ENCODE peak calls at places on chromosomes 6 and 20, in five cellular contexts. L is neuronal stem cell, D is fibroblast of lung, X is aorta, I is IMR-90. T is an unnamed sample.
A peak's percentile ranks its signal among the peaks of the same experiment; 100 is the strongest.

GRCh38 chr6:143940011-143940597 is 68.0 kb downstream of the PLAGL1 start:
- DNase-seq in X (no peak), I (peak; percentile 38), D (peak; percentile 29), L (no peak), T (no peak)

GRCh38 chr20:46088409-46089075 is 1.2 kb downstream of the NCOA5 start:
- DNase-seq in L (no peak), X (no peak), I (peak; percentile 8), D (peak; percentile 33), T (no peak)

GRCh38 chr6:134935076-134935475 is 14.8 kb downstream of the ALDH8A1 start:
- DNase-seq in I (peak; percentile 67), X (no peak), L (no peak), D (peak; percentile 30), T (no peak)

GRCh38 chr20:37396520-37397075 is 50.7 kb downstream of the SRC start:
- DNase-seq in X (no peak), D (no peak), L (peak; percentile 92), I (no peak), T (no peak)

GRCh38 chr20:63701051-63701328 is 4.5 kb downstream of the TNFRSF6B start:
- DNase-seq in D (no peak), L (no peak), X (no peak), I (no peak), T (no peak)

GRCh38 chr6:30485236-30485635 is 4.1 kb upstream of the HLA-E start:
- DNase-seq in I (no peak), L (no peak), D (no peak), X (no peak), T (no peak)

GRCh38 chr6:116364361-116364760 is 6.4 kb upstream of the DSE start:
- DNase-seq in D (peak; percentile 18), L (no peak), I (no peak), X (no peak), T (no peak)

GRCh38 chr6:111591370-111591900 is 14.2 kb downstream of the TRAF3IP2 start:
- DNase-seq in D (peak; percentile 98), X (peak; percentile 95), I (peak; percentile 100), L (no peak), T (peak; percentile 94)

GRCh38 chr6:6806793-6807518 is 218.4 kb downstream of the LY86 start:
- DNase-seq in I (no peak), X (no peak), D (no peak), L (no peak), T (peak; percentile 80)

GRCh38 chr6:36200154-36200891 is 3.8 kb downstream of the BRPF3 start:
- DNase-seq in I (no peak), D (no peak), X (no peak), L (no peak), T (no peak)

GRCh38 chr6:88361298-88361697 is 195.2 kb upstream of the CNR1 start:
- DNase-seq in I (no peak), D (peak; percentile 55), L (no peak), X (no peak), T (no peak)

GRCh38 chr20:37516697-37517370 is 4.2 kb upstream of the NNAT start:
- DNase-seq in I (peak; percentile 93), D (peak; percentile 77), X (no peak), L (no peak), T (no peak)

GRCh38 chr6:20866940-20867630 is 332.8 kb downstream of the CDKAL1 start:
- DNase-seq in X (no peak), L (no peak), I (peak; percentile 68), D (peak; percentile 59), T (no peak)

GRCh38 chr20:49230021-49230420 is 10.8 kb downstream of the DDX27 start:
- DNase-seq in I (no peak), D (no peak), X (no peak), L (no peak), T (no peak)

GRCh38 chr6:82040405-82041221 is 206.9 kb downstream of the IBTK start:
- DNase-seq in D (peak; percentile 48), I (peak; percentile 59), X (no peak), L (peak; percentile 60), T (no peak)

GRCh38 chr6:13251242-13251641 is 77.1 kb downstream of the TBC1D7 start:
- DNase-seq in I (no peak), L (no peak), X (no peak), D (no peak), T (no peak)

GRCh38 chr20:3565851-3566250 is 95.0 kb downstream of the ATRN start:
- DNase-seq in D (no peak), L (no peak), I (no peak), X (no peak), T (no peak)

GRCh38 chr6:19301980-19302379 is 535.2 kb upstream of the ID4 start:
- DNase-seq in D (peak; percentile 83), X (no peak), I (peak; percentile 24), L (no peak), T (no peak)

GRCh38 chr6:73382462-73383113 is 12.0 kb upstream of the DDX43 start:
- DNase-seq in D (peak; percentile 4), X (no peak), I (peak; percentile 10), L (no peak), T (no peak)

GRCh38 chr20:17807670-17808069 is 107.9 kb downstream of the BANF2 start:
- DNase-seq in X (no peak), L (no peak), D (no peak), I (peak; percentile 18), T (no peak)

GRCh38 chr20:1935696-1936366 is 40.6 kb downstream of the SIRPA start:
- DNase-seq in L (no peak), X (no peak), I (no peak), D (no peak), T (peak; percentile 46)

GRCh38 chr6:14848019-14848418 is 397.9 kb upstream of the JARID2 start:
- DNase-seq in X (no peak), I (peak; percentile 78), D (peak; percentile 48), L (no peak), T (no peak)

GRCh38 chr6:28565823-28566526 is 40.3 kb downstream of the GPX5 start:
- DNase-seq in D (no peak), I (no peak), L (no peak), X (no peak), T (no peak)

GRCh38 chr6:16623733-16624132 is 137.5 kb downstream of the ATXN1 start:
- DNase-seq in L (no peak), I (no peak), D (peak; percentile 25), X (no peak), T (no peak)

GRCh38 chr20:25605146-25605545 is 18.7 kb downstream of the NANP start:
- DNase-seq in X (no peak), D (no peak), I (no peak), L (no peak), T (no peak)

DNA sequence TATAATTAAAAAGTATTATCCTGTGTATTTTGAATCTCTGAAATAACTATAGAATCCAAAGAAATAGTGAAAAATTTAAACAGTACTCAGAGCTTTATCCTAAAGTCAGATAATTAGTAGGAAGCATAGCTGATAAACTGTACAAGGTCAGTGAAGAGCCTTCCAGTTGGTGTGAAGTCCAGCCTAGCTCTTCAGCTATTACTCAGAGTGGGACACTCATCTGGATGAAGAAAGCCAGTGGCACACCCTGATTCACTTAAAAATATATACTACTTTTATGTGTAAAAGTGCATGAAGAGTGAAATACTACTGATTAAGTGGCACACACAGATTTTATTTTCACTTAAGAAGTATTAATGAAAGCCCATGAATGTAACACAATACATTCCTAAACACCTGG is 3.1 kb downstream of the IFNGR1 start:
- DNase-seq in L (no peak), X (no peak), D (no peak), I (peak; percentile 15), T (no peak)
- H3K4me1 ChIP-seq in L (peaks cover 4% of the 10 kb centered on the region), X (peaks cover 24% of the 10 kb centered on the region), D (peaks cover 7% of the 10 kb centered on the region), I (peaks cover 5% of the 10 kb centered on the region), T (peaks cover 67% of the 10 kb centered on the region)

GRCh38 chr6:123659960-123660748 is 23.4 kb upstream of the TRDN start:
- DNase-seq in D (no peak), L (no peak), X (no peak), I (no peak), T (no peak)

GRCh38 chr6:123661105-123661891 is 24.5 kb upstream of the TRDN start:
- DNase-seq in L (no peak), I (no peak), X (no peak), D (no peak), T (no peak)

GRCh38 chr6:123658848-123659247 is 22.1 kb upstream of the TRDN start:
- DNase-seq in D (no peak), I (no peak), X (no peak), L (no peak), T (no peak)

DNA sequence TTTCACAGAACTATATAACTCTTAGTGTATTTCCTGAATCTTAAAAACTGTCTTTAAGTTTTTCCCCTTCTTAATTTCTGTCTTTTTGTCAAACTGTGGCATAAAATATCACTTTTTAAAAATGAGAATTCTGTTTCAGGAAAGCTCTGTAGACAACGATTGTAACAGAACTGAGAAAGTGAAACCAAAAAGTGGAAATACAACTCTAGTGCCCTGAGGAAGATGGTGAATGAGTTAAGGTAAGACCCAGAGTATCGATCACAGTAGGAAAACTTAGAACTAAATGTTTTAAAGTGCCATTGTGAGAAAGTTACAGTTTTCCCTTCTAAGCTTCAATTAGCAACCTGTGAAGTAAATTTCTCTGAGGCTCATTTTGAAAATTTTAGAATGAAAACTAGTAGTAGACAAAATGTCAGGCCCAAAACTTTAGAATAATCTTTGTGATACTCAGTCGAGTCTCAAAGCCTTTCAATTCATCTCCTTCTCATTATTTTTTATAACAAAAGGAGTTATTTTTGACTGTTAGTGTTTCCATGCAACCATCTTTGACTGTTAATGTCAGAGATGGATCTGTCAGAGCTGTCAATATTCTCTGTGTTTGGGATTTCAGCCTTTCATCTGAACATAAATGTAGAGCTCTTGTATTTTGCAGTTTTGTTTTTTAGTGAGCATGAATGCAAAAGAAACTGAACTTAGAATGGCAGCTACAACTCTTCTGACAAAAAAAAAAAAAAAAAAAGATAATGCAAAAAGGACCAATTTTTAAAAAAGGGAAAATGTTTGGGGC is 19.0 kb upstream of the TRDN start:
- DNase-seq in D (peak; percentile 2), X (no peak), L (no peak), I (no peak), T (no peak)
- H3K27ac ChIP-seq in D (no peak overlapping the region), X (no peak overlapping the region), L (no peak overlapping the region), I (no peak overlapping the region), T (no peak overlapping the region)

GRCh38 chr6:37566209-37566859 is 66.6 kb upstream of the CCDC167 start:
- DNase-seq in X (peak; percentile 88), I (no peak), L (peak; percentile 80), D (peak; percentile 35), T (peak; percentile 69)
- H3K4me1 ChIP-seq in X (no peaks in the 10 kb centered on the region), I (no peaks in the 10 kb centered on the region), L (peaks cover 44% of the 10 kb centered on the region), D (no peaks in the 10 kb centered on the region), T (peaks cover 5% of the 10 kb centered on the region)

GRCh38 chr6:95589067-95589466 is 11.7 kb downstream of the MANEA start:
- DNase-seq in X (no peak), D (no peak), I (no peak), L (no peak), T (no peak)

GRCh38 chr6:95587989-95588388 is 10.7 kb downstream of the MANEA start:
- DNase-seq in X (no peak), I (no peak), D (no peak), L (no peak), T (no peak)

GRCh38 chr6:95589826-95590570 is 12.7 kb downstream of the MANEA start:
- DNase-seq in I (no peak), X (no peak), D (no peak), L (no peak), T (no peak)

GRCh38 chr6:95596021-95596420 is 18.7 kb downstream of the MANEA start:
- DNase-seq in D (no peak), I (no peak), L (no peak), X (no peak), T (no peak)

DNA sequence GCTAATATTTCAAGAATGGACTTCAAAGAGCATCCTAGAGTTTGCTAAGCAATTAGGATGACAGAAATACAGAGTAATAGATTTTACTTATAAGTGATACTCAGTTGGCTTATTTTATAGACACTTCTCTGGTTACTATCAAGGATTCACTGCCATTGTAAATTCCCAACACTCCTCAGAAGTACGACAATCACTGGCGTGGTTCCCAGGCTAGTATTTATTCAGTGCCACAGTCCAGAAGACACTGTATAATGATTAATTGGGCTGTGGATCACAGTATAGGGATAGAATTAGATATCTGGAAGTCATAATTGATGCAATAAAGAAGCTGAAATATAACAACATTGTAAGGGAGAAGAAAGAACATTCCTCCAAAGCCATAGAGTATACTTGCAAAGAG is 15.7 kb downstream of the MANEA start:
- DNase-seq in L (no peak), X (no peak), I (no peak), D (no peak), T (no peak)
- H3K27ac ChIP-seq in L (no peak overlapping the region), X (no peak overlapping the region), I (no peak overlapping the region), D (no peak overlapping the region), T (no peak overlapping the region)